ENCODE peak calls at places on chromosomes 2 and 18, in six cellular contexts. A, Z, V, U, Y and T are unnamed samples.

GRCh38 chr2:17709897-17710296 is 43.7 kb downstream of the SMC6 start:
- DNase-seq in A (no peak), Z (no peak), V (peak; percentile 10), U (no peak), Y (no peak), T (no peak)

GRCh38 chr2:113757059-113757657 is 716 bp upstream of the SLC35F5 start:
- DNase-seq in A (no peak), Z (no peak), V (no peak), U (peak; percentile 41), Y (no peak), T (no peak)

GRCh38 chr2:39837856-39838453 is 58.9 kb upstream of the THUMPD2 start:
- DNase-seq in A (peak; percentile 34), Z (no peak), V (peak; percentile 46), U (peak; percentile 42), Y (no peak), T (no peak)

GRCh38 chr2:43131890-43132522 is 94.4 kb downstream of the ZFP36L2 start:
- DNase-seq in A (no peak), Z (no peak), V (no peak), U (no peak), Y (no peak), T (no peak)

GRCh38 chr2:142716463-142717242 is 160.8 kb upstream of the KYNU start:
- DNase-seq in A (no peak), Z (no peak), V (peak; percentile 9), U (no peak), Y (no peak), T (no peak)

GRCh38 chr2:208359632-208359986 is 47.0 kb upstream of the PTH2R start:
- DNase-seq in A (no peak), Z (no peak), V (no peak), U (no peak), Y (peak; percentile 12), T (no peak)

GRCh38 chr2:234823196-234823876 is 128.5 kb upstream of the SH3BP4 start:
- DNase-seq in A (no peak), Z (no peak), V (peak; percentile 44), U (peak; percentile 7), Y (no peak), T (no peak)

GRCh38 chr2:2189112-2189398 is 142.0 kb downstream of the MYT1L start:
- DNase-seq in A (no peak), Z (no peak), V (no peak), U (no peak), Y (no peak), T (no peak)

GRCh38 chr2:62197017-62197586 is 1.2 kb downstream of the B3GNT2 start:
- DNase-seq in A (peak; percentile 43), Z (peak; percentile 34), V (no peak), U (peak; percentile 45), Y (peak; percentile 47), T (peak; percentile 44)

GRCh38 chr2:620456-621302 is 56.5 kb downstream of the TMEM18 start:
- DNase-seq in A (no peak), Z (no peak), V (no peak), U (no peak), Y (no peak), T (no peak)

GRCh38 chr18:48887905-48888531 is 62.7 kb downstream of the SMAD7 start:
- DNase-seq in A (no peak), Z (no peak), V (no peak), U (no peak), Y (no peak), T (no peak)

GRCh38 chr18:79930020-79930642 is 21.3 kb downstream of the SLC66A2 start:
- DNase-seq in A (no peak), Z (no peak), V (no peak), U (no peak), Y (no peak), T (no peak)

DNA sequence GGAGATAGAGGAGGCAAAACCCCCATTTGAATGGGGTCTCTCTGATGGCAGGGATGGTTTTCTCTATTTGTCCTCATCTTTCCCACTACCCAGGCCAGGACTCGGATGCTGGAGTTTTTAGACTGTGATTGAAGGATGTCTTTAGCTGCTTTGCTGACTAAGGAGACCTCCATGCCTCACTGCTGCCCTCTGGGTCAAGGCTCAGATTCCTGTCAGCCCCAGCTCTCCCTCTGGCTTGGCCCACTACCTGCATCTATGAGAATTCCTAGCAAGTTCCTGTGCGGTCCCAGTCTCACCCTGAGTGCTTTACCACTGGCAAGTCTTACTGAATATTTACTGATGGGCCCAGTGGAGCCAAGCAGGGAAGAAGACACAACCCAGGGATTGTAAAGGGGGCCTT is 184.0 kb downstream of the CELF4 start:
- DNase-seq in A (no peak), Z (no peak), V (no peak), U (no peak), Y (no peak), T (no peak)
- TF ChIP-seq CTCF in A (no peak), Z (no peak), V (no peak), U (no peak), Y (no peak), T (no peak)

GRCh38 chr18:52409732-52410131 is 69.7 kb downstream of the DCC start:
- DNase-seq in A (peak; percentile 38), Z (no peak), V (no peak), U (peak; percentile 12), Y (peak; percentile 42), T (no peak)
- TF ChIP-seq CTCF in A (peak; percentile 27), Z (no peak), V (no peak), U (no peak), Y (peak; percentile 50), T (no peak)

GRCh38 chr2:12412898-12413305 is 303.8 kb upstream of the TRIB2 start:
- DNase-seq in A (no peak), Z (no peak), V (no peak), U (no peak), Y (peak; percentile 56), T (no peak)

GRCh38 chr2:12419803-12420202 is 296.9 kb upstream of the TRIB2 start:
- DNase-seq in A (no peak), Z (no peak), V (no peak), U (no peak), Y (no peak), T (no peak)

GRCh38 chr2:12421061-12421460 is 295.7 kb upstream of the TRIB2 start:
- DNase-seq in A (no peak), Z (no peak), V (peak; percentile 12), U (no peak), Y (no peak), T (no peak)

GRCh38 chr2:12417811-12418210 is 298.9 kb upstream of the TRIB2 start:
- DNase-seq in A (no peak), Z (no peak), V (no peak), U (no peak), Y (no peak), T (no peak)

DNA sequence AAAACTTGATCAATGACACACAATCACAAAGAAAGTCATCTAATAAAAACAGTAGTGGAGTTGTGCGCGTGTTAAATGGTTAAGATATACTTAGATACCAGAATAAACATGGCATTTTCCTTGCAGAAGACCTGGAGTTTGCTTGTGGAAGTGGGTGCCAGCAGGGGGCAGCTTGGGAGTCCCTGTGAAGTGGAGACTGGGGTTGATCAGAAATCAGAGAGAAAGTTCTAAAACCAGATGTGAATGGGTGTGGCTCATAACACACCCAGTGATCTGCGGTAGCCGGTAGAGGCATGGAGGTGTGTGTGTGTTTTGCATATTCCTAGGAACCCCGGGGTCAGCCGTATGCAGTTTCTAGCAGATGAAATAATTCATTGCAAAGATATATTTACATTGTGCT is 300.1 kb upstream of the TRIB2 start:
- DNase-seq in A (peak; percentile 25), Z (no peak), V (peak; percentile 61), U (peak; percentile 38), Y (no peak), T (no peak)
- TF ChIP-seq CTCF in A (peak; percentile 42), Z (peak; percentile 43), V (peak; percentile 73), U (no peak), Y (peak; percentile 54), T (no peak)

GRCh38 chr2:123808243-123808642 is 216.8 kb upstream of the CNTNAP5 start:
- DNase-seq in A (no peak), Z (no peak), V (no peak), U (no peak), Y (no peak), T (no peak)
- TF ChIP-seq CTCF in A (no peak), Z (no peak), V (no peak), U (no peak), Y (no peak), T (no peak)

GRCh38 chr2:20241973-20242726 is 17.2 kb upstream of the SDC1 start:
- DNase-seq in A (no peak), Z (no peak), V (no peak), U (no peak), Y (no peak), T (peak; percentile 32)
- TF ChIP-seq CTCF in A (peak; percentile 31), Z (peak; percentile 41), V (peak; percentile 20), U (no peak), Y (peak; percentile 23), T (peak; percentile 68)

GRCh38 chr2:168694876-168695275 is 107.6 kb upstream of the NOSTRIN start:
- DNase-seq in A (no peak), Z (no peak), V (no peak), U (no peak), Y (no peak), T (no peak)

GRCh38 chr2:168699834-168700417 is 102.5 kb upstream of the NOSTRIN start:
- DNase-seq in A (peak; percentile 80), Z (no peak), V (peak; percentile 76), U (peak; percentile 90), Y (no peak), T (peak; percentile 39)

GRCh38 chr2:168698959-168699358 is 103.5 kb upstream of the NOSTRIN start:
- DNase-seq in A (no peak), Z (no peak), V (no peak), U (no peak), Y (no peak), T (peak; percentile 63)

GRCh38 chr2:168700615-168701245 is 101.7 kb upstream of the NOSTRIN start:
- DNase-seq in A (no peak), Z (no peak), V (peak; percentile 1), U (peak; percentile 65), Y (no peak), T (peak; percentile 38)

DNA sequence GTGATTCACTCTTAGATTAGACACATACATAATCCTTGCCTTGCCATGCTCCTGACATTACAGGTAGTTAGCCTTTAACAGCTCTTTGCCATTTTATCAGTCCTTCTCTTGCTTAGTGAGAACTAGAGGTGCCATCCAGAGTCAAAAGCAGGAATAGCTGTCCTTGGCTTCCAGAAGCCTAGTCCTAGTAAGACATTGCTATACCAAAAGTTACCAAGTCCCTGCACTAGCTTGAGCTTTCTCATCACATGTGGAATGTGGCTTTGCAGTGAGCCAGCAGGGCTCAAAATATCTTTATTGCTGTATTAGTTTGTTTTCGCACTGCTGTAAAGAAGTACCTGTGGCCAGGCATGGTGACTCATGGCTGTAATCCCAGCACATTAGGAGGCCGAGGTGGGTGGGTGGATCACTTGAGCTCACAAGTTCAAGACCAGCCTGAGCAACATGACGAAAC is 104.7 kb upstream of the NOSTRIN start:
- DNase-seq in A (peak; percentile 59), Z (no peak), V (peak; percentile 10), U (peak; percentile 67), Y (no peak), T (no peak)
- TF ChIP-seq CTCF in A (peak; percentile 36), Z (no peak), V (peak; percentile 7), U (no peak), Y (no peak), T (no peak)

GRCh38 chr2:86025229-86025820 is 80.4 kb downstream of the POLR1A start:
- DNase-seq in A (no peak), Z (no peak), V (peak; percentile 17), U (no peak), Y (no peak), T (no peak)
- TF ChIP-seq CTCF in A (no peak), Z (no peak), V (peak; percentile 37), U (no peak), Y (no peak), T (peak; percentile 10)